ENCODE peak calls at places on chromosomes 5 and 9, in nine cellular contexts. R, Q, W, X, D, K, I, N and Y are unnamed samples.

GRCh38 chr9:18442629-18443491 is 31.1 kb upstream of the ADAMTSL1 start:
- DNase-seq in R (peak; percentile 71), Q (peak; percentile 71), W (peak; percentile 71), X (peak; percentile 72), D (peak; percentile 72), K (peak; percentile 83), I (peak; percentile 70), N (no peak), Y (peak; percentile 80)

GRCh38 chr5:131595088-131596033 is 39.7 kb downstream of the RAPGEF6 start:
- DNase-seq in R (no peak), Q (no peak), W (no peak), X (no peak), D (no peak), K (no peak), I (no peak), N (no peak), Y (no peak)

GRCh38 chr9:120446681-120447080 is 133.3 kb downstream of the CDK5RAP2 start:
- DNase-seq in R (no peak), Q (no peak), W (no peak), X (no peak), D (no peak), K (no peak), I (no peak), N (no peak), Y (no peak)

GRCh38 chr9:7139886-7140285 is 382.1 kb downstream of the KDM4C start:
- DNase-seq in R (no peak), Q (no peak), W (no peak), X (no peak), D (no peak), K (no peak), I (no peak), N (no peak), Y (no peak)

GRCh38 chr9:79686381-79687130 is 114.8 kb downstream of the TLE4 start:
- DNase-seq in R (peak; percentile 23), Q (no peak), W (peak; percentile 35), X (no peak), D (no peak), K (peak; percentile 78), I (peak; percentile 54), N (no peak), Y (peak; percentile 76)

GRCh38 chr9:1883004-1883403 is 132.1 kb upstream of the SMARCA2 start:
- DNase-seq in R (no peak), Q (no peak), W (no peak), X (no peak), D (no peak), K (no peak), I (no peak), N (no peak), Y (no peak)

GRCh38 chr5:13664377-13664776 is 280.1 kb downstream of the DNAH5 start:
- DNase-seq in R (peak; percentile 95), Q (no peak), W (peak; percentile 96), X (no peak), D (no peak), K (no peak), I (no peak), N (no peak), Y (no peak)

GRCh38 chr5:146369691-146370090 is 31.1 kb downstream of the POU4F3 start:
- DNase-seq in R (no peak), Q (no peak), W (peak; percentile 53), X (no peak), D (no peak), K (no peak), I (no peak), N (no peak), Y (no peak)

GRCh38 chr5:139262414-139263139 is 31.0 kb upstream of the MATR3 start:
- DNase-seq in R (peak; percentile 87), Q (peak; percentile 87), W (peak; percentile 83), X (peak; percentile 85), D (peak; percentile 83), K (peak; percentile 94), I (peak; percentile 93), N (no peak), Y (peak; percentile 91)

GRCh38 chr5:127602481-127602880 is 46.4 kb upstream of the CTXN3 start:
- DNase-seq in R (no peak), Q (no peak), W (no peak), X (no peak), D (no peak), K (no peak), I (no peak), N (no peak), Y (no peak)

GRCh38 chr9:90044710-90045151 is 439.9 kb downstream of the GADD45G start:
- DNase-seq in R (no peak), Q (no peak), W (peak; percentile 79), X (no peak), D (no peak), K (no peak), I (no peak), N (no peak), Y (no peak)

GRCh38 chr9:123238364-123238763 is 30.0 kb downstream of the STRBP start:
- DNase-seq in R (no peak), Q (no peak), W (no peak), X (no peak), D (no peak), K (no peak), I (no peak), N (no peak), Y (no peak)

GRCh38 chr9:134864821-134865190 is 15.8 kb upstream of the FCN2 start:
- DNase-seq in R (no peak), Q (peak; percentile 51), W (no peak), X (no peak), D (no peak), K (peak; percentile 42), I (no peak), N (no peak), Y (peak; percentile 59)

DNA sequence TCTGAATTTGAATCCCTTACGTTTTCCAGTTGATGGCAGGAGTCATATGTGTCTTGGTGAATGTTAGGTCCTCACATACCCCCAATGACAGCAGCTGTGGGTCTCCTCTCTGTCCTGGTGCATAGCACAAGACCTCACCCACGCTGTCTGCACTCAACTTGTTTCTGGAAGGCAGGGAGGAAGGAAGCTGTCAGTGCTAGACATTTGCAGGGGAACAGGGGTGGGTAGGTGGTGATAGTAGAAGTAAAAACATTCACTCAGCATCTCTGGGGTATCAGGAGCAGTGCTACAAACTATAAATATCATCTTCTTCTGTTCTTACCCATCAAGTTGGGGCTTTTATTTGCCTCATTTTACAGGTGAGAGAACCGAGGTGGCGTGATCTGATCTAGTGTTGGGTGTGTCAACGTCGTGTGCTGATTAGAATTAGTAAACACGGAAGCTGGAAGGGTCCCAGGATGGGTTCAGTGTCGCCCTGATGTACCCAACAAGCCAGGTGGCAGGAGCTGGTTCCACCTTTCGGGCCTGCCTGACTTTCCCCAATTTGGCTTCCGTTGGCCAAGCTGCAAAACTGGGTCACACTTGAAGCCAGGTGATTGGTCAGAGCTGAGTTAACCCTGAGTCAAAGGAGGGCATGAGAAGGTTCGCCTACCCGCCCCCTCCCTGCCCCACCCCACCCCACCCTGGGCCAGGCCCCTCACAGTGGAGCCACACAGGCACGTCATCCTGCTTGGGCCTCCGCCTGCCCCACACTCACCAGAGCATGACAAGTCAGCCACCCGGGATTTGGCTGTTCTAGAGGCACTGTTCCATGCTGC is 15.8 kb downstream of the ERGIC1 start:
- DNase-seq in R (no peak), Q (peak; percentile 83), W (peak; percentile 16), X (no peak), D (peak; percentile 84), K (no peak), I (peak; percentile 72), N (no peak), Y (no peak)
- H3K4me3 ChIP-seq in R (no peak overlapping the region), Q (no peak overlapping the region), W (no peak overlapping the region), X (no peak overlapping the region), D (no peak overlapping the region), K (no peak overlapping the region), I (no peak overlapping the region), N (no peak overlapping the region), Y (no peak overlapping the region)

GRCh38 chr5:37773809-37774208 is 66.0 kb downstream of the GDNF start:
- DNase-seq in R (no peak), Q (no peak), W (no peak), X (no peak), D (no peak), K (no peak), I (no peak), N (no peak), Y (no peak)

GRCh38 chr5:37776826-37777225 is 63.0 kb downstream of the GDNF start:
- DNase-seq in R (no peak), Q (no peak), W (no peak), X (no peak), D (no peak), K (no peak), I (peak; percentile 60), N (no peak), Y (no peak)

GRCh38 chr5:37772255-37772654 is 67.6 kb downstream of the GDNF start:
- DNase-seq in R (no peak), Q (no peak), W (no peak), X (no peak), D (no peak), K (no peak), I (no peak), N (no peak), Y (no peak)

GRCh38 chr5:37774912-37775483 is 64.8 kb downstream of the GDNF start:
- DNase-seq in R (no peak), Q (no peak), W (peak; percentile 74), X (no peak), D (no peak), K (no peak), I (no peak), N (no peak), Y (no peak)

GRCh38 chr5:37777472-37778135 is 62.2 kb downstream of the GDNF start:
- DNase-seq in R (no peak), Q (no peak), W (no peak), X (no peak), D (no peak), K (no peak), I (peak; percentile 47), N (no peak), Y (no peak)
- H3K27ac ChIP-seq in R (no peak overlapping the region), Q (no peak overlapping the region), W (no peak overlapping the region), X (no peak overlapping the region), D (no peak overlapping the region), K (no peak overlapping the region), I (peak overlapping the region; percentile 39), N (no peak overlapping the region), Y (no peak overlapping the region)

GRCh38 chr5:12625667-12626263 is 721.5 kb upstream of the CTNND2 start:
- DNase-seq in R (no peak), Q (no peak), W (no peak), X (no peak), D (no peak), K (no peak), I (no peak), N (no peak), Y (no peak)
- H3K4me3 ChIP-seq in R (no peak overlapping the region), Q (no peak overlapping the region), W (no peak overlapping the region), X (no peak overlapping the region), D (no peak overlapping the region), K (no peak overlapping the region), I (no peak overlapping the region), N (no peak overlapping the region), Y (no peak overlapping the region)

DNA sequence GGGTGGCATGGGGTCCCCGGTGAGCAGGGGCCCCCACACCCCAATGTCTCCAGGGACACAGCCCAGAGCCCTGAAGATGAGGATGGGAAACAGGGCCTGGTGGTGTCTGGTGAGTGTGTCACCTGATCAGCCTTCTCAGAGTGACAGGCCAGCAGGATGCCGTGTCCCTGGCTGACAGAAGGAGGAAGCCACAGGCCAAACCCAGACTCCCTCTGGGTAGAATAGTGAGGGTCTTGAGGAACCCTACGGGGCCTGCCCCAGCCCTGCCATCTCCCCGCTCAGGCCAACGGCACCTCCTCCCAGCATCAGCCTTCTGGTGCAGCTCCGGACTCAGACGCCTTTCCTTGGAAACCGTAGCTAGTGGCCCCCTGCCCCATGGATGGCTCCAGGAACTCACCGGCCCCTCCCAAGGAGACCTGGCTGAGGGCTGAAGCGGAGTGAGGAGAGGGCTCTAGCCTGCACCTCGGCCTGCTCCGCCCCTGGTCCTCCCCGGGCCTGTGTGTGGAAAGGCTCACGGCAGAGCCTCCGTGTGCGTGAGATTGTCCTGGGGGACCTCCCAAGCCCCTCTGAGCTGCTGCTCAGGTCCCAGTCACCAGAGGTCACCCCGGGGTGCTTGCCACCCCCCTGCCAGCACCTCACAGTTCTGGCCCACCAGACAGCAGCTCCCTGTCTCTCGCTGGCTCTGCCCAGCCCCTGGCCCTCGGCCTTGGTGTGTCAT is 6.0 kb downstream of the RALGDS start:
- DNase-seq in R (no peak), Q (peak; percentile 78), W (no peak), X (peak; percentile 18), D (no peak), K (no peak), I (peak; percentile 72), N (no peak), Y (no peak)
- H3K27ac ChIP-seq in R (no peak overlapping the region), Q (peak overlapping the region; percentile 70), W (no peak overlapping the region), X (peak overlapping the region; percentile 95), D (peak overlapping the region; percentile 39), K (peak overlapping the region; percentile 68), I (peak overlapping the region; percentile 90), N (peak overlapping the region; percentile 94), Y (no peak overlapping the region)